ENCODE peak calls at places on chromosomes 6 and 20, in eight cellular contexts. B, U, I, X, C, P, L and V are unnamed samples.

GRCh38 chr20:40506567-40506966 is 182.5 kb downstream of the MAFB start:
- DNase-seq in X (peak), U (peak), I (peak), L (peak), C (peak), B (peak), P (no peak), V (peak)

GRCh38 chr6:33839399-33840063 is 35.7 kb upstream of the MLN start:
- DNase-seq in B (no peak), L (no peak), U (no peak), P (no peak), I (no peak), X (no peak), C (no peak), V (no peak)

GRCh38 chr6:135883045-135883444 is 31.5 kb downstream of the PDE7B start:
- DNase-seq in U (no peak), X (no peak), P (no peak), L (peak), B (no peak), I (no peak), C (peak), V (no peak)

GRCh38 chr6:53986165-53986720 is 125.0 kb upstream of the MLIP start:
- DNase-seq in C (peak), P (no peak), B (no peak), I (no peak), L (peak), X (peak), U (no peak), V (peak)

GRCh38 chr6:139376054-139376355 is 1.6 kb upstream of the CITED2 start:
- DNase-seq in L (no peak), I (no peak), B (no peak), P (no peak), C (peak), U (no peak), X (no peak), V (no peak)

GRCh38 chr6:89022747-89023289 is 57.7 kb upstream of the PNRC1 start:
- DNase-seq in I (no peak), L (peak), P (no peak), C (no peak), X (no peak), U (peak), B (no peak), V (peak)

GRCh38 chr6:125985522-125985921 is 818 bp upstream of the TRMT11 start:
- DNase-seq in X (no peak), B (no peak), U (no peak), P (no peak), C (no peak), L (no peak), I (no peak), V (no peak)

GRCh38 chr20:7497985-7498384 is 442.3 kb downstream of the HAO1 start:
- DNase-seq in U (no peak), C (peak), X (no peak), P (no peak), I (peak), B (no peak), L (peak), V (peak)

GRCh38 chr6:25017932-25018581 is 82.3 kb upstream of the RIPOR2 start:
- DNase-seq in L (peak), C (peak), U (peak), I (no peak), P (peak), B (no peak), X (no peak), V (no peak)

GRCh38 chr20:54221383-54221782 is 13.5 kb downstream of the PFDN4 start:
- DNase-seq in I (no peak), C (no peak), L (peak), B (no peak), U (no peak), X (no peak), P (no peak), V (no peak)

GRCh38 chr6:154070041-154070440 is 31.0 kb downstream of the OPRM1 start:
- DNase-seq in X (no peak), U (no peak), I (no peak), P (no peak), L (no peak), B (no peak), C (no peak), V (no peak)

GRCh38 chr20:25622450-25623224 is 1.2 kb downstream of the NANP start:
- DNase-seq in P (no peak), B (no peak), I (no peak), X (no peak), C (no peak), L (peak), U (no peak), V (peak)

GRCh38 chr20:49276895-49277785 is 717 bp downstream of the ZNFX1 start:
- DNase-seq in C (no peak), P (peak), B (peak), I (no peak), L (no peak), U (no peak), X (no peak), V (no peak)

GRCh38 chr20:53800883-53801604 is 207.4 kb upstream of the ZNF217 start:
- DNase-seq in C (no peak), B (no peak), L (no peak), U (no peak), I (no peak), P (peak), X (no peak), V (no peak)

GRCh38 chr6:53894086-53894485 is 99.3 kb downstream of the LRRC1 start:
- DNase-seq in B (no peak), C (peak), I (no peak), X (no peak), L (peak), U (peak), P (peak), V (peak)

GRCh38 chr6:36858407-36858981 is 16.1 kb downstream of the PPIL1 start:
- DNase-seq in C (no peak), X (no peak), P (no peak), L (peak), B (no peak), U (no peak), I (no peak), V (no peak)

GRCh38 chr6:148382856-148383255 is 40.2 kb downstream of the SASH1 start:
- DNase-seq in P (no peak), L (no peak), I (no peak), B (no peak), X (no peak), U (no peak), C (peak), V (no peak)

GRCh38 chr6:30613251-30614043 is 3.6 kb downstream of the PPP1R10 start:
- DNase-seq in U (no peak), L (peak), B (no peak), C (peak), P (no peak), X (no peak), I (no peak), V (no peak)

GRCh38 chr6:72182337-72183246 is 296.2 kb downstream of the RIMS1 start:
- DNase-seq in L (peak), P (no peak), U (peak), B (peak), X (no peak), C (no peak), I (peak), V (peak)

GRCh38 chr20:59976196-59976847 is 18.1 kb downstream of the CDH26 start:
- DNase-seq in X (no peak), L (no peak), B (no peak), U (no peak), I (no peak), C (no peak), P (no peak), V (no peak)

GRCh38 chr20:35626386-35627001 is 10.9 kb downstream of the SPAG4 start:
- DNase-seq in B (no peak), U (no peak), P (peak), I (peak), X (no peak), C (no peak), L (no peak), V (no peak)

GRCh38 chr6:123016431-123017110 is 20.5 kb downstream of the CLVS2 start:
- DNase-seq in B (no peak), P (no peak), U (no peak), I (no peak), X (no peak), L (no peak), C (no peak), V (no peak)

GRCh38 chr6:90222724-90223198 is 73.9 kb downstream of the BACH2 start:
- DNase-seq in U (no peak), L (no peak), C (peak), I (no peak), B (no peak), X (no peak), P (peak), V (no peak)

GRCh38 chr6:85551264-85551663 is 42.4 kb downstream of the SNX14 start:
- DNase-seq in U (no peak), X (no peak), L (peak), C (no peak), I (no peak), P (no peak), B (no peak), V (no peak)

GRCh38 chr20:40991181-40991889 is 37.3 kb upstream of the TOP1 start:
- DNase-seq in X (no peak), C (no peak), L (peak), P (peak), I (peak), B (no peak), U (no peak), V (no peak)